ENCODE peak calls at places on chromosomes 4 and X, in six cellular contexts. K, U, I, Y, G and Z are unnamed samples.
A peak's percentile ranks its signal among the peaks of the same experiment; 100 is the strongest.

GRCh38 chr4:185792384-185793146 is 19.4 kb downstream of the SORBS2 start:
- DNase-seq in Y (no peak), U (peak; percentile 99), G (peak; percentile 64), K (no peak), I (no peak), Z (peak; percentile 61)

GRCh38 chr4:84681488-84682274 is 98.8 kb downstream of the CDS1 start:
- DNase-seq in K (no peak), U (peak; percentile 91), I (no peak), Y (no peak), G (peak; percentile 30), Z (peak; percentile 53)

GRCh38 chr4:156660470-156660869 is 311.1 kb downstream of the PDGFC start:
- DNase-seq in K (no peak), Y (no peak), G (no peak), U (no peak), I (no peak), Z (no peak)

GRCh38 chr4:30718889-30719252 is 1.3 kb upstream of the PCDH7 start:
- DNase-seq in I (no peak), U (peak; percentile 60), K (no peak), G (no peak), Y (no peak), Z (no peak)

GRCh38 chr4:184167576-184167975 is 50.1 kb downstream of the ENPP6 start:
- DNase-seq in I (no peak), U (no peak), Y (no peak), K (peak; percentile 59), G (no peak), Z (no peak)

GRCh38 chr4:2860391-2861348 is 17.0 kb downstream of the ADD1 start:
- DNase-seq in K (no peak), U (peak; percentile 54), G (no peak), I (no peak), Y (no peak), Z (no peak)

GRCh38 chrX:53714580-53715335 is 28.2 kb upstream of the HUWE1 start:
- DNase-seq in U (peak; percentile 71), G (no peak), I (no peak), K (peak; percentile 89), Y (no peak), Z (peak; percentile 14)

GRCh38 chr4:86367577-86367976 is 7.7 kb upstream of the MAPK10 start:
- DNase-seq in Y (no peak), I (no peak), K (no peak), G (peak; percentile 80), U (peak; percentile 35), Z (no peak)

GRCh38 chr4:128709268-128709667 is 100.2 kb upstream of the JADE1 start:
- DNase-seq in Y (no peak), K (peak; percentile 8), U (no peak), I (no peak), G (no peak), Z (no peak)

GRCh38 chr4:53702334-53703266 is 111.3 kb upstream of the LNX1 start:
- DNase-seq in G (peak; percentile 80), Y (peak; percentile 98), K (peak; percentile 93), U (peak; percentile 91), I (no peak), Z (peak; percentile 72)

GRCh38 chrX:34656842-34657780 is at the start of gene TMEM47:
- DNase-seq in G (peak; percentile 58), I (peak; percentile 1), Y (peak; percentile 34), K (no peak), U (peak; percentile 66), Z (no peak)

GRCh38 chrX:72727846-72728245 is 13.7 kb upstream of the PHKA1 start:
- DNase-seq in K (no peak), Y (no peak), G (no peak), I (no peak), U (no peak), Z (no peak)

GRCh38 chrX:100376581-100376980 is 33.5 kb downstream of the PCDH19 start:
- DNase-seq in Y (no peak), K (no peak), G (peak; percentile 28), I (no peak), U (peak; percentile 28), Z (no peak)

GRCh38 chr4:93384211-93384610 is 444.3 kb upstream of the ATOH1 start:
- DNase-seq in U (no peak), I (no peak), Y (no peak), K (no peak), G (no peak), Z (no peak)

GRCh38 chr4:2244947-2245786 is 3.2 kb upstream of the HAUS3 start:
- DNase-seq in G (no peak), Y (no peak), K (peak; percentile 3), U (no peak), I (no peak), Z (no peak)

GRCh38 chr4:60655356-60655755 is 544.8 kb upstream of the ADGRL3 start:
- DNase-seq in Y (no peak), I (no peak), U (no peak), G (no peak), K (no peak), Z (no peak)

GRCh38 chr4:75671802-75672421 is 1.3 kb downstream of the G3BP2 start:
- DNase-seq in Y (no peak), K (no peak), U (no peak), I (no peak), G (no peak), Z (no peak)

GRCh38 chr4:98771959-98772619 is 113.7 kb upstream of the TSPAN5 start:
- DNase-seq in U (no peak), Y (no peak), I (no peak), G (no peak), K (no peak), Z (no peak)

GRCh38 chrX:103878466-103879151 is 46.6 kb upstream of the RAB9B start:
- DNase-seq in I (no peak), K (no peak), U (peak; percentile 72), Y (no peak), G (peak; percentile 13), Z (peak; percentile 11)

GRCh38 chrX:55450259-55450658 is 1.7 kb upstream of the MAGEH1 start:
- DNase-seq in G (no peak), K (peak; percentile 0), I (no peak), U (peak; percentile 18), Y (no peak), Z (no peak)

GRCh38 chrX:20309796-20310195 is 43.1 kb upstream of the RPS6KA3 start:
- DNase-seq in K (no peak), U (peak; percentile 28), I (no peak), G (no peak), Y (no peak), Z (no peak)

GRCh38 chr4:53039741-53040458 is 177.8 kb downstream of the RASL11B start:
- DNase-seq in I (no peak), U (peak; percentile 33), K (no peak), Y (no peak), G (no peak), Z (no peak)

GRCh38 chrX:122272011-122272410 is 912.1 kb upstream of the GRIA3 start:
- DNase-seq in I (no peak), U (no peak), K (no peak), G (no peak), Y (no peak), Z (no peak)

GRCh38 chr4:26047795-26048194 is 133.8 kb downstream of the SMIM20 start:
- DNase-seq in U (no peak), Y (no peak), G (no peak), K (no peak), I (no peak), Z (no peak)

GRCh38 chrX:132489256-132490085 is 633 bp upstream of the MBNL3 start:
- DNase-seq in U (peak; percentile 26), G (peak; percentile 28), Y (no peak), K (peak; percentile 78), I (no peak), Z (no peak)

GRCh38 chrX:130555757-130556156 is 154.0 kb downstream of the RBMX2 start:
- DNase-seq in G (no peak), Y (no peak), K (no peak), U (no peak), I (no peak), Z (no peak)

GRCh38 chr4:143380651-143381050 is 44.0 kb downstream of the GAB1 start:
- DNase-seq in K (no peak), Y (no peak), I (no peak), G (no peak), U (no peak), Z (no peak)

GRCh38 chrX:106612403-106612789 is 618 bp downstream of the RADX start:
- DNase-seq in Y (no peak), U (no peak), K (no peak), G (no peak), I (no peak), Z (no peak)